ENCODE peak calls at places on chromosomes 16 and 17, in nine cellular contexts. N is GM12865; W is CD4-positive, alpha-beta T cell; A is pancreas; V is upper lobe of right lung; Y is AG04450; T is epithelial cell of esophagus; B is neural crest cell; P is HFFc6. U is an unnamed sample.

GRCh38 chr16:79751785-79752184 is 151.2 kb upstream of the MAF start:
- DNase-seq in N (no peak), W (no peak), A (no peak), V (no peak), Y (no peak), T (peak; percentile 93), B (no peak), P (no peak), U (no peak)

GRCh38 chr17:83025636-83026280 is 53.7 kb upstream of the METRNL start:
- DNase-seq in N (no peak), W (no peak), A (no peak), V (no peak), Y (no peak), T (no peak), B (no peak), P (no peak), U (no peak)

GRCh38 chr17:48550313-48551205 is 5.7 kb upstream of the HOXB2 start:
- DNase-seq in N (no peak), W (no peak), A (no peak), V (no peak), Y (no peak), T (no peak), B (no peak), P (no peak), U (no peak)

GRCh38 chr17:15498107-15498506 is 30.7 kb upstream of the CDRT4 start:
- DNase-seq in N (peak; percentile 5), W (no peak), A (no peak), V (no peak), Y (no peak), T (no peak), B (no peak), P (no peak), U (no peak)

GRCh38 chr16:50251375-50252081 is 14.8 kb upstream of the ADCY7 start:
- DNase-seq in N (no peak), W (no peak), A (no peak), V (no peak), Y (peak; percentile 46), T (peak; percentile 54), B (no peak), P (peak; percentile 92), U (no peak)

GRCh38 chr17:27821318-27821717 is 21.0 kb upstream of the NOS2 start:
- DNase-seq in N (no peak), W (no peak), A (no peak), V (no peak), Y (no peak), T (no peak), B (no peak), P (no peak), U (no peak)

GRCh38 chr17:3385869-3386816 is at the start of gene OR3A2:
- DNase-seq in N (peak; percentile 90), W (no peak), A (no peak), V (no peak), Y (no peak), T (no peak), B (no peak), P (no peak), U (peak; percentile 61)

GRCh38 chr16:25126820-25127232 is 15.3 kb downstream of the LCMT1 start:
- DNase-seq in N (peak; percentile 29), W (no peak), A (peak; percentile 61), V (no peak), Y (peak; percentile 54), T (peak; percentile 95), B (no peak), P (peak; percentile 86), U (peak; percentile 41)

GRCh38 chr17:63099420-63099819 is 133.4 kb downstream of the TANC2 start:
- DNase-seq in N (no peak), W (no peak), A (no peak), V (no peak), Y (no peak), T (no peak), B (no peak), P (no peak), U (no peak)

GRCh38 chr16:67028167-67028554 is 788 bp upstream of the CBFB start:
- DNase-seq in N (no peak), W (no peak), A (no peak), V (no peak), Y (no peak), T (no peak), B (no peak), P (no peak), U (no peak)

GRCh38 chr16:68197250-68197649 is 38.7 kb downstream of the ESRP2 start:
- DNase-seq in N (no peak), W (no peak), A (no peak), V (no peak), Y (no peak), T (peak; percentile 11), B (no peak), P (peak; percentile 73), U (no peak)

GRCh38 chr17:29376667-29377268 is 13.4 kb upstream of the TAOK1 start:
- DNase-seq in N (no peak), W (no peak), A (no peak), V (no peak), Y (peak; percentile 67), T (peak; percentile 73), B (no peak), P (peak; percentile 75), U (no peak)

GRCh38 chr17:10620823-10621222 is 36.3 kb downstream of the MYH3 start:
- DNase-seq in N (no peak), W (no peak), A (no peak), V (no peak), Y (no peak), T (peak; percentile 85), B (no peak), P (no peak), U (no peak)

GRCh38 chr16:57261806-57262205 is 16.7 kb downstream of the ARL2BP start:
- DNase-seq in N (no peak), W (no peak), A (no peak), V (peak; percentile 33), Y (no peak), T (no peak), B (no peak), P (no peak), U (no peak)

GRCh38 chr17:50634123-50634914 is at the start of gene ABCC3:
- DNase-seq in N (peak; percentile 24), W (no peak), A (peak; percentile 77), V (peak; percentile 89), Y (no peak), T (peak; percentile 38), B (no peak), P (no peak), U (no peak)

GRCh38 chr16:9941245-9941644 is 241.0 kb downstream of the GRIN2A start:
- DNase-seq in N (no peak), W (no peak), A (no peak), V (no peak), Y (no peak), T (no peak), B (no peak), P (no peak), U (no peak)

GRCh38 chr16:30473231-30474061 is 904 bp downstream of the ITGAL start:
- DNase-seq in N (peak; percentile 64), W (no peak), A (no peak), V (peak; percentile 67), Y (no peak), T (no peak), B (no peak), P (no peak), U (peak; percentile 73)

GRCh38 chr17:76537578-76538280 is at the start of gene CYGB:
- DNase-seq in N (no peak), W (no peak), A (no peak), V (peak; percentile 75), Y (no peak), T (no peak), B (no peak), P (no peak), U (no peak)

GRCh38 chr16:30335598-30336474 is 19.3 kb downstream of the CD2BP2 start:
- DNase-seq in N (peak; percentile 45), W (no peak), A (peak; percentile 39), V (peak; percentile 66), Y (no peak), T (peak; percentile 22), B (no peak), P (peak; percentile 19), U (no peak)

GRCh38 chr16:2815299-2815771 is 1.7 kb upstream of the PRSS21 start:
- DNase-seq in N (no peak), W (no peak), A (no peak), V (peak; percentile 69), Y (no peak), T (no peak), B (no peak), P (no peak), U (no peak)

GRCh38 chr17:12730931-12731521 is 58.3 kb upstream of the ARHGAP44 start:
- DNase-seq in N (no peak), W (no peak), A (peak; percentile 81), V (peak; percentile 69), Y (no peak), T (peak; percentile 17), B (no peak), P (peak; percentile 80), U (no peak)

GRCh38 chr17:29124135-29124930 is 55.9 kb downstream of the MYO18A start:
- DNase-seq in N (peak; percentile 67), W (peak; percentile 20), A (peak; percentile 44), V (no peak), Y (no peak), T (peak; percentile 80), B (peak; percentile 39), P (peak; percentile 73), U (peak; percentile 84)

GRCh38 chr17:64534187-64534586 is 27.4 kb downstream of the CEP95 start:
- DNase-seq in N (peak; percentile 3), W (no peak), A (no peak), V (no peak), Y (no peak), T (peak; percentile 23), B (no peak), P (no peak), U (no peak)
- TF ChIP-seq CTCF in N (peak; percentile 11), W (no peak), A (no peak), V (no peak), Y (peak; percentile 4), T (peak; percentile 49), B (no peak), P (peak; percentile 51), U (no peak)

GRCh38 chr17:57744195-57745170 is 616 bp downstream of the CCDC182 start:
- DNase-seq in N (no peak), W (no peak), A (no peak), V (no peak), Y (no peak), T (no peak), B (no peak), P (no peak), U (no peak)
- TF ChIP-seq CTCF in N (no peak), W (no peak), A (no peak), V (no peak), Y (no peak), T (no peak), B (no peak), P (no peak), U (no peak)

GRCh38 chr17:73210002-73210678 is 17.3 kb downstream of the COG1 start:
- DNase-seq in N (no peak), W (no peak), A (no peak), V (no peak), Y (no peak), T (peak; percentile 13), B (no peak), P (no peak), U (no peak)
- TF ChIP-seq CTCF in N (peak; percentile 18), W (no peak), A (no peak), V (peak; percentile 27), Y (peak; percentile 42), T (peak; percentile 46), B (peak; percentile 59), P (peak; percentile 74), U (no peak)

DNA sequence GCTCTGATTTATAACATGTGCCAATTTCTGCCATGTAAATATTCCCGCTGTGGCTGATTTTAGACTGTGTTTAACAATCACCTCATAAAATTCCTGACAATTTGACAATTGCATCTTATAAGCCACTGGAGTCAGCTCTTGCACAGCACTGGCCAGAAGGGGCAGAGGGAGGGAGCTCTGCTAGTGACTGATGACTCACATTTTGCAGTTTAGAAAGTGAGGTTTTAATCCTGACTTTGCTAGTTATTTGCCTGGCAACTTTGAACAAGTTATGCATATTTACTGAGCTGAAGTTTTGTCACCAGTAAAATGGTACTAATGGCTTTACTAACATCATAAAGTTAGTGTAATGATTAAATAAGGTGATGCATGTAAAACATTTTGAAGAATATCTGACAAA is 452.3 kb downstream of the CNTNAP4 start:
- DNase-seq in N (no peak), W (no peak), A (no peak), V (no peak), Y (no peak), T (peak; percentile 47), B (no peak), P (no peak), U (no peak)
- TF ChIP-seq CTCF in N (no peak), W (no peak), A (no peak), V (no peak), Y (no peak), T (peak; percentile 15), B (no peak), P (no peak), U (no peak)

U was measured in GM13976.